ENCODE peak calls at places on chromosomes 16 and 17, in four cellular contexts. One of them, this sample, is unnamed.

GRCh38 chr16:49596699-49597291 is 223.2 kb downstream of the C16orf78 start:
- DNase-seq in H7: peak; percentile 71
- DNase-seq in mucosa of descending colon: no peak
- DNase-seq in left ventricle myocardium inferior: no peak
- DNase-seq in this sample: no peak

GRCh38 chr17:43713494-43714162 is 45.0 kb downstream of the SOST start:
- DNase-seq in H7: peak; percentile 85
- DNase-seq in mucosa of descending colon: peak; percentile 31
- DNase-seq in left ventricle myocardium inferior: peak; percentile 40
- DNase-seq in this sample: no peak

GRCh38 chr16:86752582-86753175 is 174.3 kb downstream of the FOXL1 start:
- DNase-seq in H7: peak; percentile 42
- DNase-seq in mucosa of descending colon: no peak
- DNase-seq in left ventricle myocardium inferior: no peak
- DNase-seq in this sample: no peak

GRCh38 chr17:41588126-41588810 is 1.6 kb upstream of the KRT14 start:
- DNase-seq in H7: no peak
- DNase-seq in mucosa of descending colon: no peak
- DNase-seq in left ventricle myocardium inferior: no peak
- DNase-seq in this sample: no peak

GRCh38 chr16:73921295-73921694 is 375.3 kb upstream of the PSMD7 start:
- DNase-seq in H7: no peak
- DNase-seq in mucosa of descending colon: no peak
- DNase-seq in left ventricle myocardium inferior: no peak
- DNase-seq in this sample: no peak

GRCh38 chr17:65660947-65661346 is 99.5 kb upstream of the AXIN2 start:
- DNase-seq in H7: no peak
- DNase-seq in mucosa of descending colon: no peak
- DNase-seq in left ventricle myocardium inferior: no peak
- DNase-seq in this sample: no peak

GRCh38 chr16:84817206-84817605 is 2.6 kb upstream of the CRISPLD2 start:
- DNase-seq in H7: no peak
- DNase-seq in mucosa of descending colon: peak; percentile 23
- DNase-seq in left ventricle myocardium inferior: no peak
- DNase-seq in this sample: no peak

GRCh38 chr16:8026450-8026849 is 563.9 kb downstream of the TMEM114 start:
- DNase-seq in H7: peak; percentile 20
- DNase-seq in mucosa of descending colon: no peak
- DNase-seq in left ventricle myocardium inferior: no peak
- DNase-seq in this sample: no peak

GRCh38 chr16:967546-968295 is 3.1 kb downstream of the LMF1 start:
- DNase-seq in H7: no peak
- DNase-seq in mucosa of descending colon: no peak
- DNase-seq in left ventricle myocardium inferior: no peak
- DNase-seq in this sample: no peak

GRCh38 chr17:81349397-81350319 is 45.6 kb upstream of the BAHCC1 start:
- DNase-seq in H7: no peak
- DNase-seq in mucosa of descending colon: peak; percentile 33
- DNase-seq in left ventricle myocardium inferior: no peak
- DNase-seq in this sample: no peak

GRCh38 chr16:3144331-3144881 is 9.6 kb downstream of the ZNF213 start:
- DNase-seq in H7: peak; percentile 52
- DNase-seq in mucosa of descending colon: no peak
- DNase-seq in left ventricle myocardium inferior: no peak
- DNase-seq in this sample: no peak

GRCh38 chr16:74730049-74730683 is 29.5 kb upstream of the MLKL start:
- DNase-seq in H7: no peak
- DNase-seq in mucosa of descending colon: peak; percentile 80
- DNase-seq in left ventricle myocardium inferior: no peak
- DNase-seq in this sample: no peak

GRCh38 chr16:64654137-64654652 is 467.7 kb downstream of the CDH11 start:
- DNase-seq in H7: no peak
- DNase-seq in mucosa of descending colon: no peak
- DNase-seq in left ventricle myocardium inferior: no peak
- DNase-seq in this sample: no peak

GRCh38 chr16:27374794-27375499 is 27.0 kb upstream of the IL21R start:
- DNase-seq in H7: peak; percentile 93
- DNase-seq in mucosa of descending colon: peak; percentile 63
- DNase-seq in left ventricle myocardium inferior: peak; percentile 41
- DNase-seq in this sample: peak; percentile 18

GRCh38 chr16:28496844-28497243 is 2.4 kb downstream of the APOBR start:
- DNase-seq in H7: peak; percentile 49
- DNase-seq in mucosa of descending colon: no peak
- DNase-seq in left ventricle myocardium inferior: no peak
- DNase-seq in this sample: no peak

GRCh38 chr16:24819462-24820040 is 26.2 kb upstream of the SLC5A11 start:
- DNase-seq in H7: no peak
- DNase-seq in mucosa of descending colon: no peak
- DNase-seq in left ventricle myocardium inferior: no peak
- DNase-seq in this sample: no peak

GRCh38 chr16:66740533-66740932 is 10.9 kb downstream of the DYNC1LI2 start:
- DNase-seq in H7: no peak
- DNase-seq in mucosa of descending colon: peak; percentile 50
- DNase-seq in left ventricle myocardium inferior: no peak
- DNase-seq in this sample: no peak

GRCh38 chr16:66741971-66742396 is 9.4 kb downstream of the DYNC1LI2 start:
- DNase-seq in H7: no peak
- DNase-seq in mucosa of descending colon: no peak
- DNase-seq in left ventricle myocardium inferior: no peak
- DNase-seq in this sample: no peak

GRCh38 chr16:66741131-66741900 is 10.1 kb downstream of the DYNC1LI2 start:
- DNase-seq in H7: no peak
- DNase-seq in mucosa of descending colon: peak; percentile 79
- DNase-seq in left ventricle myocardium inferior: peak; percentile 88
- DNase-seq in this sample: no peak

GRCh38 chr16:66742409-66742808 is 9.0 kb downstream of the DYNC1LI2 start:
- DNase-seq in H7: no peak
- DNase-seq in mucosa of descending colon: no peak
- DNase-seq in left ventricle myocardium inferior: no peak
- DNase-seq in this sample: no peak

GRCh38 chr16:66740010-66740409 is 11.4 kb downstream of the DYNC1LI2 start:
- DNase-seq in H7: peak; percentile 79
- DNase-seq in mucosa of descending colon: no peak
- DNase-seq in left ventricle myocardium inferior: no peak
- DNase-seq in this sample: peak; percentile 10
- H3K36me3 ChIP-seq in H7: peaks cover 43% of the 10 kb centered on the region
- H3K36me3 ChIP-seq in mucosa of descending colon: peaks cover 5% of the 10 kb centered on the region
- H3K36me3 ChIP-seq in left ventricle myocardium inferior: peaks cover 64% of the 10 kb centered on the region
- H3K36me3 ChIP-seq in this sample: peaks cover 49% of the 10 kb centered on the region

GRCh38 chr17:29114141-29114540 is 66.1 kb downstream of the MYO18A start:
- DNase-seq in H7: no peak
- DNase-seq in mucosa of descending colon: no peak
- DNase-seq in left ventricle myocardium inferior: no peak
- DNase-seq in this sample: no peak
- H3K36me3 ChIP-seq in H7: peaks cover 5% of the 10 kb centered on the region
- H3K36me3 ChIP-seq in mucosa of descending colon: no peaks in the 10 kb centered on the region
- H3K36me3 ChIP-seq in left ventricle myocardium inferior: peaks cover 71% of the 10 kb centered on the region
- H3K36me3 ChIP-seq in this sample: peaks cover 52% of the 10 kb centered on the region

GRCh38 chr17:21003007-21003621 is 39.7 kb downstream of the USP22 start:
- DNase-seq in H7: no peak
- DNase-seq in mucosa of descending colon: no peak
- DNase-seq in left ventricle myocardium inferior: no peak
- DNase-seq in this sample: no peak

GRCh38 chr17:21001813-21002221 is 41.0 kb downstream of the USP22 start:
- DNase-seq in H7: no peak
- DNase-seq in mucosa of descending colon: peak; percentile 61
- DNase-seq in left ventricle myocardium inferior: no peak
- DNase-seq in this sample: no peak

GRCh38 chr17:21001111-21001812 is 41.5 kb downstream of the USP22 start:
- DNase-seq in H7: no peak
- DNase-seq in mucosa of descending colon: no peak
- DNase-seq in left ventricle myocardium inferior: no peak
- DNase-seq in this sample: no peak

GRCh38 chr17:21004016-21004930 is 38.5 kb downstream of the USP22 start:
- DNase-seq in H7: no peak
- DNase-seq in mucosa of descending colon: no peak
- DNase-seq in left ventricle myocardium inferior: no peak
- DNase-seq in this sample: no peak

DNA sequence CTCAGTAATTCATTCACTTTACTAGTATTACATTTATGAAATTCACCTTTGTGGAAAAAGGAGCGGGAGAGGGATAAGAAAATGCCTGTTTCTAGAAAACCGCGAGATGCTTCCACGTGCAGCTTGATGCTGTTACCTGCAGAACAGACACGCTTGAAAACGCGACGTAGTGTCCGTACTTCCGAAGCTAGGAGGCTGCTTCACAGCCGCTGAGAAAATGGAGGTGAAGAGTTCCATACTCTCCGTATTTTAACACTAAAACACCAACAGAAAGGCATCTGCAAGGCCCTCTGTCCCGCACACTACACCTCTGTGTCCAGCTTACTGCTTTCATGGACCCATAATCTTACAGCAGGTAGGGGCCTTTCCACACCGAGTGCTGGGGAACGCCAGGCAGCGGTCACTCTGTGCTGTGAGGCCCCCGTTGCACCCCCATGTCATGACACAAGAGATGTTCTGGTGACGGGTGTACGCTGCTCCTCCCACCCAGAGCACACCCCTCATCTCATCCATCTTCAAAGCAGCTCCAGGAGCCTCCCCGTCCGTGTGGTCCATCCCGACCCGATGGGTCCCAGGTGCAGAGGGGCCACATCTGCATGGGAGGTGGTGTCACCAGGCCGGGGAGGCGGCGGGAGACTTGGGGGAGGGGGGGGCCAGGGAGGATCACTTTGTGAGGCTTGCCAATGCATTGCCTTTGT is 40.4 kb downstream of the USP22 start:
- DNase-seq in H7: no peak
- DNase-seq in mucosa of descending colon: no peak
- DNase-seq in left ventricle myocardium inferior: no peak
- DNase-seq in this sample: no peak
- H3K36me3 ChIP-seq in H7: peaks cover 52% of the 10 kb centered on the region
- H3K36me3 ChIP-seq in mucosa of descending colon: peaks cover 12% of the 10 kb centered on the region
- H3K36me3 ChIP-seq in left ventricle myocardium inferior: peaks cover 69% of the 10 kb centered on the region
- H3K36me3 ChIP-seq in this sample: peaks cover 53% of the 10 kb centered on the region

GRCh38 chr17:7317161-7317803 is 2.1 kb upstream of the GPS2 start:
- DNase-seq in H7: peak; percentile 35
- DNase-seq in mucosa of descending colon: no peak
- DNase-seq in left ventricle myocardium inferior: no peak
- DNase-seq in this sample: no peak

GRCh38 chr17:7314719-7315569 is at the start of gene GPS2:
- DNase-seq in H7: peak; percentile 99
- DNase-seq in mucosa of descending colon: peak; percentile 96
- DNase-seq in left ventricle myocardium inferior: peak; percentile 94
- DNase-seq in this sample: peak; percentile 88

GRCh38 chr17:7315570-7316243 is 547 bp upstream of the GPS2 start:
- DNase-seq in H7: no peak
- DNase-seq in mucosa of descending colon: no peak
- DNase-seq in left ventricle myocardium inferior: no peak
- DNase-seq in this sample: no peak

GRCh38 chr17:7321466-7321865 is 6.3 kb upstream of the GPS2 start:
- DNase-seq in H7: peak; percentile 34
- DNase-seq in mucosa of descending colon: no peak
- DNase-seq in left ventricle myocardium inferior: no peak
- DNase-seq in this sample: no peak

DNA sequence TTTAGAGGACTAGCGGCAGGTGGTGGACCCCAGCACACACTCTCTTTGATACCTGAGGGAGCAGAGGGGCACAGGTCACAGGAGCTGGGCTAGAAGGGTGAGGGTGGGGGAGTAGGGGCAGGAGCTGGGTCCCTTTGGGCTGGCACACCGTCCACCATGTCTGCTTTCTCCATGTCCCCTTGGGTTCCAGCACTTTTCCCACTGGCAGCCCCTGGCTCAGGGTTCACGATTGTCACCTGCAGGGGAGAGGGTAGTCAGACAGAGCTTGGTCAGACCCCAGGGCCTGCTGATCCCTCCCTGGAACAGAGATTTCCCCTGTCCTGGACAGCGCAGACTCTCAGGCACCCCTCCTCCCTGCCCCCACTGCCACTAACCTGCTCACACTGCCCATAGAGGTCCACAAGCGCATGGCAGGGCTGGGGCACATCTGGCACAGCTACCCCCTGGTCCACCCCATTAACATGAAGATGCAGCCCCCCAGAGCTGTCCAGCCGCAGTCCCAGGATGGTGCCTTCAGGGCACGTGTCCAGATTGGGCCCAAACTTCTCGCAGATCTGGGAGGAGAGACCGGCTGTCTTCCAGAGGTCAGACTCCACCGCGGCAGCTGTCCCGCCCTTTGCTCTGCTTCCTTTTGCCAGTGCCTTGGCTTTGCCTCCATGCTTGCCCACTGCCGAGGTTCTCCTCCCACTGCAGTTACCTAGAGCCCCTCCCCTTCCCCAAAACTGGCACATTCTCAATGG is 3.1 kb upstream of the GPS2 start:
- DNase-seq in H7: peak; percentile 35
- DNase-seq in mucosa of descending colon: no peak
- DNase-seq in left ventricle myocardium inferior: no peak
- DNase-seq in this sample: no peak
- H3K36me3 ChIP-seq in H7: peaks cover 47% of the 10 kb centered on the region
- H3K36me3 ChIP-seq in mucosa of descending colon: peaks cover 5% of the 10 kb centered on the region
- H3K36me3 ChIP-seq in left ventricle myocardium inferior: peaks cover 83% of the 10 kb centered on the region
- H3K36me3 ChIP-seq in this sample: peaks cover 39% of the 10 kb centered on the region

DNA sequence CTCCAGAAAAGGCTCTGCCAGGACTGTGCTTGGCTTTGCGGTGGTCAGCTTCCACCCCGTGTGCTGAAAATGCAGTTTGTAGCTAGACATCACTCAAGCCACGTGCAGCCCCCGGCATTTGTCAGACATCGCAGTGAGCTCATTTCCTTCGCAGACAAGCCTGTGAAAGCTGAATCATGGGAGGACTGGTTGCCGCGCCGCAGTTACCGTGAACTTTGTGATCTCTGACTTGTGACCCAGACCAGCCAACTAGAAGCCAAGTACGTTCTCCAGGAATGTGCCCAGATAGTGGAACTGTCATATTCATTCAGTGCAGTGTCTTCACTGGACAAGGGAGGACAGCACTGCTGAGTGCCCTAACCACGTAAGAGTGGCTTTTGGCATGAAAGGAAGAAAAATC is 58.1 kb downstream of the NDE1 start:
- DNase-seq in H7: no peak
- DNase-seq in mucosa of descending colon: no peak
- DNase-seq in left ventricle myocardium inferior: no peak
- DNase-seq in this sample: no peak
- H3K36me3 ChIP-seq in H7: peaks cover 3% of the 10 kb centered on the region
- H3K36me3 ChIP-seq in mucosa of descending colon: no peaks in the 10 kb centered on the region
- H3K36me3 ChIP-seq in left ventricle myocardium inferior: no peaks in the 10 kb centered on the region
- H3K36me3 ChIP-seq in this sample: no peaks in the 10 kb centered on the region

GRCh38 chr16:11706180-11706742 is 36.4 kb downstream of the TXNDC11 start:
- DNase-seq in H7: no peak
- DNase-seq in mucosa of descending colon: no peak
- DNase-seq in left ventricle myocardium inferior: peak; percentile 38
- DNase-seq in this sample: no peak
- H3K36me3 ChIP-seq in H7: no peaks in the 10 kb centered on the region
- H3K36me3 ChIP-seq in mucosa of descending colon: no peaks in the 10 kb centered on the region
- H3K36me3 ChIP-seq in left ventricle myocardium inferior: peaks cover 16% of the 10 kb centered on the region
- H3K36me3 ChIP-seq in this sample: peaks cover 20% of the 10 kb centered on the region

This sample was measured in CD8-positive, alpha-beta memory T cell.